ENCODE peak calls at places on chromosomes 16 and 17, in five cellular contexts. W, O, M, K and E are unnamed samples. For H3K4me1, the result is how much of the 10 kb centered on the place peaks cover.

GRCh38 chr17:20159406-20160075 is 150.4 kb downstream of the SPECC1 start:
- DNase-seq in W (no peak), O (no peak), M (no peak), K (no peak), E (no peak)

GRCh38 chr17:39186481-39187002 is 10.9 kb downstream of the CACNB1 start:
- DNase-seq in W (no peak), O (no peak), M (no peak), K (no peak), E (no peak)

GRCh38 chr17:77317091-77317519 is 176.3 kb downstream of the SEC14L1 start:
- DNase-seq in W (peak), O (no peak), M (peak), K (no peak), E (no peak)

GRCh38 chr17:75876190-75876937 is 2.0 kb downstream of the TRIM47 start:
- DNase-seq in W (no peak), O (peak), M (no peak), K (peak), E (peak)

GRCh38 chr17:5110816-5111215 is 862 bp downstream of the ZNF232 start:
- DNase-seq in W (peak), O (no peak), M (no peak), K (no peak), E (no peak)

GRCh38 chr16:28042856-28043255 is 20.7 kb downstream of the GSG1L start:
- DNase-seq in W (no peak), O (no peak), M (no peak), K (no peak), E (no peak)

GRCh38 chr17:68035131-68035522 is 408 bp upstream of the KPNA2 start:
- DNase-seq in W (peak), O (no peak), M (peak), K (peak), E (no peak)

GRCh38 chr17:63961355-63962207 is 11.1 kb downstream of the SCN4A start:
- DNase-seq in W (peak), O (no peak), M (peak), K (peak), E (no peak)

GRCh38 chr17:2863204-2863603 is 67.0 kb downstream of the RAP1GAP2 start:
- DNase-seq in W (no peak), O (no peak), M (no peak), K (no peak), E (no peak)

GRCh38 chr17:5355416-5356129 is 63.9 kb downstream of the NUP88 start:
- DNase-seq in W (no peak), O (no peak), M (no peak), K (no peak), E (no peak)

GRCh38 chr16:70725912-70726828 is 40.3 kb upstream of the MTSS2 start:
- DNase-seq in W (no peak), O (no peak), M (peak), K (peak), E (no peak)

GRCh38 chr16:2160915-2161551 is 5.5 kb downstream of the TRAF7 start:
- DNase-seq in W (peak), O (no peak), M (peak), K (peak), E (no peak)

GRCh38 chr16:56298948-56299602 is 107.8 kb downstream of the GNAO1 start:
- DNase-seq in W (no peak), O (no peak), M (no peak), K (no peak), E (no peak)

GRCh38 chr16:70421473-70422311 is 17.2 kb downstream of the ST3GAL2 start:
- DNase-seq in W (no peak), O (no peak), M (no peak), K (no peak), E (no peak)

GRCh38 chr17:37481001-37481665 is 8.6 kb upstream of the DUSP14 start:
- DNase-seq in W (no peak), O (no peak), M (no peak), K (no peak), E (no peak)

GRCh38 chr16:29811896-29812665 is at the start of gene PRRT2:
- DNase-seq in W (peak), O (no peak), M (peak), K (peak), E (peak)

GRCh38 chr16:3951861-3952332 is 71.4 kb upstream of the CREBBP start:
- DNase-seq in W (peak), O (no peak), M (peak), K (no peak), E (no peak)

GRCh38 chr16:23274968-23275367 is 27.1 kb upstream of the SCNN1B start:
- DNase-seq in W (no peak), O (no peak), M (no peak), K (no peak), E (no peak)

GRCh38 chr16:11133344-11133921 is 122.6 kb downstream of the SOCS1 start:
- DNase-seq in W (peak), O (no peak), M (peak), K (peak), E (no peak)
- H3K4me1 ChIP-seq in W (half or more), O (under half), M (half or more), K (half or more), E (under half)

GRCh38 chr16:8941718-8942344 is 21.9 kb downstream of the USP7 start:
- DNase-seq in W (no peak), O (no peak), M (peak), K (no peak), E (no peak)
- H3K4me1 ChIP-seq in W (half or more), O (half or more), M (half or more), K (half or more), E (half or more)

GRCh38 chr17:16287563-16288027 is 65.7 kb downstream of the CENPV start:
- DNase-seq in W (no peak), O (no peak), M (no peak), K (no peak), E (peak)

GRCh38 chr17:16286947-16287562 is 66.2 kb downstream of the CENPV start:
- DNase-seq in W (no peak), O (no peak), M (peak), K (peak), E (no peak)

GRCh38 chr17:16285646-16286008 is 67.6 kb downstream of the CENPV start:
- DNase-seq in W (no peak), O (no peak), M (no peak), K (no peak), E (no peak)

GRCh38 chr17:16283705-16284104 is 66.7 kb downstream of the PIGL start:
- DNase-seq in W (no peak), O (no peak), M (no peak), K (no peak), E (no peak)

DNA sequence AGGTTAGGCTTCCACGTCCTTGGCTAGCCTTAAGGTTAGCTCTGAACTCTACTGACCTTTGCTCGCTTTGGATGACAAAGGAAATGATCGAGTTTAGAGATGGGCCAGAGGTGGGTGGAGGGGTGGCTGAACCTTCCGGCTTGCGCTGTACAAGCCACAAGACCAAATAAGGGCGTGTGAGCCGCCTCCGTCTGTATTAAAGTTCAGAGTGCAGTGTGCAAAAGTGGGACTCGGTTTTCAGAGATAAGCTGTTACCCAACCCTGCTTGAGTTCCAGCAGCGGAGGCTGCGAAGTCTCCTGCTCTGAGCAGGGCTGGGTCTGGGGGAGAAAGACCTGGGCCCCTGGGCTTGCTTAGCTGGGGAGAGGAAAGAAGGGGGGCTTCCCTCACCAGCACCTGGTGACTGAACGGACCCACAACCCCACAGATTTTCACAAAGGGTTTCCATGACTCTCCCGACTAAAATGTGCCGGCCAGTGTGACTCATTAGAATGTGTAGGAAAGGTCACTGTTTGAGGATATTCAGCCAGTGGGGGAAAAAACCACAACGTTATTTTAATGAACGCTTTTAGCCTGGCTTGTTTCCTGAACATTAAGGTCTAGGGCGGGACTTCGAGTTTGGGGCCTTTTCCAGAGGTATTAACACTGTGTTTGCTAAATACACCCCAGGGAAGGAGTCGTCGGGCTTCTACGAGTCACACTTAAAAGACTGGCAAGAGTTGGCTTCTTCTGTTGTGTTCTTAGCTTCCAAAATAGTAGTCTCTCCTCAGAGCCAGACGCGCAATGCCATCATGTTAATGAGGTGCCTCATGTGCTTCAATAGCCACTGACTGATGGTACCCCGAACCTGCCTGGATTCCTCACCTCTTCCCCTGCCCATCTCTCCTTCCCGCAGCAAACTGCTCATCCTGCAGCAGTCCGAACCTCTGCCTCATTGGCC is 67.0 kb downstream of the CENPV start:
- DNase-seq in W (peak), O (peak), M (peak), K (peak), E (peak)
- H3K4me1 ChIP-seq in W (under half), O (under half), M (under half), K (under half), E (half or more)

GRCh38 chr17:45312477-45313418 is 4.1 kb downstream of the MAP3K14 start:
- DNase-seq in W (no peak), O (peak), M (no peak), K (no peak), E (no peak)

GRCh38 chr17:45314761-45315549 is 1.9 kb downstream of the MAP3K14 start:
- DNase-seq in W (no peak), O (no peak), M (no peak), K (no peak), E (no peak)

GRCh38 chr17:45315583-45316270 is 1.1 kb downstream of the MAP3K14 start:
- DNase-seq in W (no peak), O (peak), M (no peak), K (no peak), E (peak)

GRCh38 chr17:45313419-45313771 is 3.4 kb downstream of the MAP3K14 start:
- DNase-seq in W (no peak), O (no peak), M (no peak), K (no peak), E (no peak)

DNA sequence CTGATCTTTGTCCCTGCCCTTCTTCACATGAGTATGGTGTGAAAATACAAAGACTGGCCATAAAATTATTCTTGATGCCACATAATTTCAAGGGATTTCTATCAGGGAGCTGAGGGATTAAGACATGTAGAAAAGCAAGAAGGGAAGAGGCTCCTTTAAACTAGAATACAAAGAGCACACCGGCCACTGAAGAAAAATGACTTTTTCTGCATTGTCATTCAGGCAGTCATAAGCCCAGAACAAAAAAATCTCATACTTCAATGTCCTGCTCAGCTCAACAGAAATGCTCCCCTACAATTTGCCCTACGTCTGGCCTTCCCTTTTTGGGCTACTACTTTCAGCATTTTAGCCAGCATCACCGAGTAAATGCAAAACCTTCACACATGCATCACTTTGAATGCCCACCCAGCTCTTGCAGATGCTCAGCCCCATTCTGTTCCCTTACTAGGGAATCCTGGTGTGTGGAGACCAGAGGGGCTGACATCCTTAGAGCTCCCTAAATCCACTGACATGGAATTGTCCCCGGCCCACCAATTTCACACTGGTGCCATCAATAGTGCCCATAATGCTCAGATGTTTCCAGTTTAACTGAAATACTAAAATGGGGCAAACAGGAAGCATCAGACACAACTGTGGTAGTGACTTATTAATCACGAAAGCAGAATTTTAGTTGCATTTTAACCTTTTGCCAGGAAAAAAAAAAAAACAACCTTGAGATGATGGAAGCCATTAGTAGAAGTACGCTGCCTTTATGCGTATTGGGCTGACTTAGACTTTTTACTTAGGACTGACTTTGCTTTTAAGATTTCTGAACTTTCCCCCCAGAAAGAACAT is 2.7 kb downstream of the MAP3K14 start:
- DNase-seq in W (no peak), O (peak), M (no peak), K (no peak), E (peak)
- H3K4me1 ChIP-seq in W (half or more), O (half or more), M (half or more), K (half or more), E (half or more)

DNA sequence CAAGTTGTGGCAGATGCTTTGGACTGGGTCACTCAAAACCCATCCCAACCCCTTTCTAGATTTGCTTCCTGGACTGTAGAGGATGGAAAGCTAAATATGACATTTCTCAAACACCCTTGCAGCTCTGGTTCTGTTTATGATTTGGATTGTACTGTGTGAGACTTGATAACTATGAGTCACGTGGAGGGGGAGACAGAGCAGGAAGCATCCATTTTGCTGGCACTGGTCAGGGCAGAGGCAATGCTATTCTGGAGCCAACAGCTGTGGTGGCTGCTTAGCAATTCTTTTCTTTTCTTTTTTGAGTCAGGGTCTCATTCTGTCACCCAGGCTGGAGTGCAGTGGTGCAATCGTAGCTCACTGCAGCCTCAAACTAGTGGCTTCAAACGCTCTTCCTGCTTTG is 13.6 kb upstream of the TERF2 start:
- DNase-seq in W (no peak), O (no peak), M (no peak), K (no peak), E (no peak)
- H3K4me1 ChIP-seq in W (half or more), O (under half), M (under half), K (under half), E (under half)

DNA sequence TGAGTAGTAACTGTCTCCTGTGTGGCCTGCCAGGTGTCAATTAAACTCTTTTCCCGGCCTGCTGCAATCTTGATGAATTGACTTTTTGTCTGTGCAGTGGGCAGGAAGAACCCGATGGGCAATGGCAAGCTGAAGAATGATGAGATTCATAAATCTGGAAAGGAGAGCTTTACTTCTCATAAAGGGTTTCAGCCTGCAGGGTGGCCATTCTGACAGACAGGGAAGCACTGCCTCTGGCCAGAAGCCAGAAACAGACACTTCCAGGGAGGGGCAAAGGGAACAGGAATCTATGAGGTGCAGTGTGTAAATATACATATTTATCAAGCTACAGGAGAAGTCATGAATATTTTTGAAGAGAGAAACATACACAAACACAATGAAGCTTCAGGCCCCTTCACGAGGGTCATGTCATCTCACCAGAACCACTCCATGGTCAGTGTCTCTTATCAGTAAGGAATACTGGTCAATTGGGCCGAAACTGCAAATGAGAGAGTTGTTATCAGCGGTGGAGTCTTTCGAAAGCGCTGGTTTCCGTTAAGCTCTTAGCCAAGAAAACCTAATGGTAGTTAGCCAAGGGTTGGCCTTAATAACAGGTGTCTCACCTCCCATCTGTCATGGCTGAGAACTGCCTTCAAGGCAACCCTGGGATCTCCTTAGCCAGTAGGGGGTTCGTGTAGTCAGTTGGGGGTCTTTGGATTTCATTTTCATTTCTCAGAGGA is 1.3 kb upstream of the NARF start:
- DNase-seq in W (no peak), O (no peak), M (no peak), K (peak), E (no peak)
- H3K4me1 ChIP-seq in W (under half), O (under half), M (under half), K (under half), E (under half)

GRCh38 chr16:10987361-10988163 is 43.2 kb downstream of the CLEC16A start:
- DNase-seq in W (no peak), O (peak), M (no peak), K (no peak), E (peak)
- H3K4me1 ChIP-seq in W (under half), O (under half), M (under half), K (under half), E (under half)